ENCODE peak calls at places on chromosomes 4 and X, in eight cellular contexts. W is right cardiac atrium, J is dorsolateral prefrontal cortex, Q is brain microvascular endothelial cell, R is WERI-Rb-1, K is NB4, E is stomach, H is astrocyte of the cerebellum. Y is an unnamed sample.

GRCh38 chrX:10231461-10231860 is 74.7 kb downstream of the CLCN4 start:
- DNase-seq in J (no peak), Q (no peak), R (no peak), K (no peak), W (no peak), H (no peak), E (no peak), Y (no peak)

GRCh38 chr4:38860788-38861424 is 4.3 kb upstream of the TLR6 start:
- DNase-seq in E (peak), H (no peak), Q (no peak), R (peak), J (no peak), K (peak), W (peak), Y (no peak)

GRCh38 chrX:28581522-28581921 is 5.7 kb upstream of the IL1RAPL1 start:
- DNase-seq in Q (no peak), W (no peak), J (no peak), K (no peak), E (no peak), H (no peak), R (no peak), Y (no peak)

GRCh38 chr4:73001885-73002284 is 67.6 kb downstream of the COX18 start:
- DNase-seq in W (no peak), E (no peak), Q (no peak), H (peak), K (no peak), R (no peak), J (no peak), Y (no peak)

GRCh38 chr4:3516836-3517730 is 15.1 kb downstream of the LRPAP1 start:
- DNase-seq in J (no peak), W (peak), K (no peak), H (no peak), R (no peak), E (no peak), Q (no peak), Y (no peak)

GRCh38 chr4:40699648-40700047 is 50.1 kb upstream of the NSUN7 start:
- DNase-seq in Q (peak), E (no peak), H (peak), R (no peak), K (no peak), W (no peak), J (no peak), Y (peak)

GRCh38 chr4:122334828-122335227 is 44.0 kb upstream of the ADAD1 start:
- DNase-seq in K (no peak), E (no peak), Q (no peak), J (no peak), W (no peak), H (no peak), R (no peak), Y (no peak)

GRCh38 chr4:5199912-5200311 is 148.6 kb downstream of the STK32B start:
- DNase-seq in Q (no peak), K (no peak), H (no peak), J (no peak), E (no peak), W (no peak), R (no peak), Y (no peak)

GRCh38 chr4:17066972-17067371 is 168.5 kb upstream of the LDB2 start:
- DNase-seq in J (no peak), R (no peak), H (peak), E (no peak), W (no peak), Q (peak), K (no peak), Y (peak)

GRCh38 chrX:73850124-73851013 is 287.4 kb downstream of the CHIC1 start:
- DNase-seq in H (peak), W (no peak), K (peak), Q (peak), J (no peak), R (no peak), E (peak), Y (no peak)

GRCh38 chr4:57071340-57071739 is 38.8 kb downstream of the IGFBP7 start:
- DNase-seq in Q (peak), W (peak), H (no peak), R (no peak), E (no peak), J (no peak), K (peak), Y (no peak)

GRCh38 chr4:75736862-75737261 is 12.5 kb downstream of the USO1 start:
- DNase-seq in H (no peak), K (no peak), W (no peak), Q (no peak), E (no peak), R (no peak), J (no peak), Y (no peak)

GRCh38 chr4:121898150-121898549 is 27.9 kb upstream of the BBS7 start:
- DNase-seq in R (peak), J (no peak), Q (no peak), K (peak), E (no peak), W (no peak), H (no peak), Y (no peak)

GRCh38 chr4:153522800-153523089 is 56.6 kb downstream of the TMEM131L start:
- DNase-seq in J (no peak), H (no peak), R (no peak), E (no peak), K (no peak), W (no peak), Q (no peak), Y (no peak)
- H3K4me3 ChIP-seq in J (no peak), H (no peak), R (no peak), E (no peak), K (no peak), W (no peak), Q (no peak), Y (no peak)

GRCh38 chr4:89324671-89325070 is 17.1 kb upstream of the GPRIN3 start:
- DNase-seq in Q (peak), W (no peak), R (no peak), E (no peak), H (no peak), K (peak), J (no peak), Y (no peak)
- H3K4me3 ChIP-seq in Q (no peak), W (no peak), R (no peak), E (no peak), H (no peak), K (no peak), J (no peak), Y (no peak)

GRCh38 chr4:186725422-186726149 is 1.9 kb upstream of the FAT1 start:
- DNase-seq in E (peak), K (no peak), R (no peak), H (peak), J (peak), Q (peak), W (peak), Y (no peak)

GRCh38 chr4:186726150-186726439 is 2.4 kb upstream of the FAT1 start:
- DNase-seq in W (no peak), K (no peak), R (no peak), H (no peak), J (no peak), E (no peak), Q (no peak), Y (no peak)

GRCh38 chr4:186727149-186727976 is 3.7 kb upstream of the FAT1 start:
- DNase-seq in E (no peak), K (no peak), Q (peak), H (peak), J (no peak), R (no peak), W (no peak), Y (no peak)

GRCh38 chr4:186727977-186728519 is 4.4 kb upstream of the FAT1 start:
- DNase-seq in K (no peak), R (no peak), W (no peak), E (no peak), J (no peak), H (no peak), Q (no peak), Y (no peak)

DNA sequence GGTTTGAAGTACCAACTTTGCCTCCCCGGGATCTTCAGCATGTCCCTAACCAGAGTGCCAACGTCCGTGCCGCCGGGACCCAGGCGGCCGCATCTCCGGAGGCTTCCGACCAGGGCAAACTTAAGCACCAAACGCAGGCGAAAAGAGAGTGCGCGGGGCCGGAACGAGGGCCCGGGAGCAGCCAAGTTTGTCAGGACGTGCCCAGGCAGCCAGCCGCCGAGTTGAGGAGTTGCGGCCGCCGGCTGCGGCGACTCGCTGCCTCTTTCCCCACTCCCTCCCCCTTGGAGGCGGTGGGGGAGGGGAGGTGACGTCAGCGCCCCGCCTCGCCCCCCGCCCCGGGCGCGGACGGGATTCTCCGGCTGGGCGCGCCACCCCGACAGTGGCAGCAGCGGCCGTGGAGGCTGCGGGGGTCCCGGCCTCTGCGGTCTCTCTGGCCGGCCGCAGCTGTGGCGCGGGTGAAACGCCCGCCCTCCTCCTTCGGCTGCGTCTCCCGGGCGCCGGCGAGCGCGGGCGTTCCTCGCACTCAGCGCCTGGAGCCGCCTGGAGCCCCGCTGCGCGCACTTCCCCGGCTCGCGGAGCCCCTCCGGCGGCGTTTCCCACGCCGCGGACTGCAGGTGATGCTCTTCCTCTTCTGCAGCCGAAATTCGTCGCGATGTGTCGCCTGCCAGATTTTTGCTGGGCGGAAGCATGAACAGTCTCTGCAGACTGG is 2.9 kb upstream of the FAT1 start:
- DNase-seq in J (peak), K (no peak), H (peak), E (peak), Q (peak), W (peak), R (no peak), Y (no peak)
- H3K4me3 ChIP-seq in J (peak), K (no peak), H (peak), E (peak), Q (peak), W (peak), R (no peak), Y (peak)

DNA sequence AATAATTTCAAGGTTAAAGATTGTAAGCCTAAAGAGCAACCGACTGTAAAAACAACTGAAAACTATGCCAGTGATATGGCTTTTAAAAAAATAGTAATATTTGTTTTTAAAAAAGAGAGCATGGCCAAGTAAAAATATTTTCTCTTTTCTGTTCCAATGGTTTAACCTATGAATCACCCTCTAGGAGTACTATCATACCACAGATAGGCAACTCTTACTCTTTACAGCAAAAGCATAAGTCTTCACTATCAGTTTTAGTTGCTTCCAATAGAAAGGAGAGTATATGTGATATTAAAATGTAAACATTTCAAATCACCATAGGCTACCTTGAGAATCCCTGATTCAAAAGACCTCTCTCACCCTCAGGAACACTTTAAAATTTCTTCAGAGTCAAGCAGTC is 102.6 kb downstream of the AMELX start:
- DNase-seq in Q (no peak), J (no peak), W (no peak), E (no peak), R (no peak), K (no peak), H (no peak), Y (no peak)
- H3K4me3 ChIP-seq in Q (no peak), J (no peak), W (no peak), E (no peak), R (no peak), K (no peak), H (no peak), Y (no peak)

GRCh38 chr4:155943610-155944329 is 9.9 kb downstream of the CTSO start:
- DNase-seq in E (no peak), J (no peak), H (no peak), W (no peak), K (no peak), R (no peak), Q (no peak), Y (no peak)
- H3K4me3 ChIP-seq in E (no peak), J (no peak), H (no peak), W (no peak), K (no peak), R (no peak), Q (no peak), Y (no peak)

GRCh38 chr4:106473515-106473914 is 104.9 kb upstream of the GIMD1 start:
- DNase-seq in W (no peak), H (no peak), Q (no peak), R (no peak), K (no peak), E (no peak), J (no peak), Y (no peak)

DNA sequence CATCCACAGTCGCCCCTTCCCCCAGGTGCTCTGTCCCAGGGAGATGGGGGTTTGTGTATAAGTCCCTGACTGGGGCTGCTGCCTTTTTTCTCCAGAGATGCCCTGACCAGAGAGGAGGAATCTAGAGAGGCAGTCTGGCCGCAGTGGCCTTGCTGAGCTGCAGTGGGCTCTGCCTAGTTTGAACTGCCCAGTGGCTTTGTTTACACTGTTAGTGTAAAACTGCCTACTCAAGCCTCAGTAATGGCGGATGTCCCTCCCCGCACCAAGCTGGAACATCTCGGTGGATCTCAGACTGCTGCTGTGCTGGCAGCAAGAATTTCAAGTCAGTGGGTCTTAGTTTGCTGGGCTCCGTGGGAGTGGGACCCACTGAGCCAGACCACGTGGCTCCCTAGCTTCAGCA is 102.6 kb upstream of the GIMD1 start:
- DNase-seq in H (no peak), Q (no peak), J (no peak), W (no peak), R (no peak), E (no peak), K (no peak), Y (no peak)
- H3K4me3 ChIP-seq in H (no peak), Q (no peak), J (no peak), W (no peak), R (no peak), E (no peak), K (no peak), Y (no peak)

DNA sequence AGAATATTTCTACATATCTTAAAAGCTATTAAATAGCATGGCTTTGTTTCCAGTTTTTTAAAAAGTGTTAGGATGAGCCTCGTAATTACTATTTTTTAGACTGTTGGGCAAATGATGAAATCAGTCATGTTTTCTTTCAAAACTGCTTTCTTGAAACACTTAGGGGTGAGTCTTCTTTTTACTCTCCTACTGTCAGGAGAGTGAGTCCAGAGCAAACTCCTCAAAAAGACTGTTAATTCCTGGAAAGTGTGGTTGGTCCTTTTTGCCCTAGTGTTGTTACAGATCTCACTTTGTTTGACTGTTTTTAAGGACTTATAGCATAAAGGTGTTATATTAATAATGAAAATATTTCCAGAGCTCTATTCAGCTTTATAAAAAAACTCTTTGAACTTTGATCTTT is 6.3 kb downstream of the GSTCD start:
- DNase-seq in K (no peak), Q (no peak), E (no peak), W (no peak), H (no peak), J (no peak), R (no peak), Y (no peak)
- H3K4me3 ChIP-seq in K (no peak), Q (no peak), E (no peak), W (no peak), H (no peak), J (no peak), R (no peak), Y (no peak)